ENCODE peak calls at places on chromosomes 5 and 9, in four cellular contexts. V is heart right ventricle, W is RWPE1, D is dorsolateral prefrontal cortex. K is an unnamed sample.

GRCh38 chr9:129584136-129584535 is 36.8 kb downstream of the C9orf50 start:
- DNase-seq in V (peak), W (peak), D (peak), K (no peak)

GRCh38 chr9:96726946-96727345 is 50.9 kb downstream of the ZNF510 start:
- DNase-seq in V (no peak), W (no peak), D (no peak), K (no peak)

GRCh38 chr9:99474186-99474585 is 252.1 kb downstream of the SEC61B start:
- DNase-seq in V (peak), W (no peak), D (peak), K (no peak)

GRCh38 chr9:112380102-112380581 is at the start of gene HSDL2:
- DNase-seq in V (peak), W (peak), D (no peak), K (no peak)

GRCh38 chr5:39080597-39081204 is 6.5 kb upstream of the RICTOR start:
- DNase-seq in V (peak), W (no peak), D (no peak), K (no peak)

GRCh38 chr9:126301985-126302603 is 24.5 kb upstream of the MVB12B start:
- DNase-seq in V (peak), W (peak), D (peak), K (peak)

GRCh38 chr5:40606077-40606765 is 73.5 kb upstream of the PTGER4 start:
- DNase-seq in V (no peak), W (no peak), D (no peak), K (no peak)

GRCh38 chr5:62494772-62495171 is 82.2 kb downstream of the IPO11 start:
- DNase-seq in V (no peak), W (no peak), D (no peak), K (no peak)

GRCh38 chr9:19440376-19440775 is 31.6 kb downstream of the ACER2 start:
- DNase-seq in V (no peak), W (no peak), D (no peak), K (no peak)

GRCh38 chr5:138575194-138576015 is at the start of gene HSPA9:
- DNase-seq in V (peak), W (peak), D (peak), K (peak)

DNA sequence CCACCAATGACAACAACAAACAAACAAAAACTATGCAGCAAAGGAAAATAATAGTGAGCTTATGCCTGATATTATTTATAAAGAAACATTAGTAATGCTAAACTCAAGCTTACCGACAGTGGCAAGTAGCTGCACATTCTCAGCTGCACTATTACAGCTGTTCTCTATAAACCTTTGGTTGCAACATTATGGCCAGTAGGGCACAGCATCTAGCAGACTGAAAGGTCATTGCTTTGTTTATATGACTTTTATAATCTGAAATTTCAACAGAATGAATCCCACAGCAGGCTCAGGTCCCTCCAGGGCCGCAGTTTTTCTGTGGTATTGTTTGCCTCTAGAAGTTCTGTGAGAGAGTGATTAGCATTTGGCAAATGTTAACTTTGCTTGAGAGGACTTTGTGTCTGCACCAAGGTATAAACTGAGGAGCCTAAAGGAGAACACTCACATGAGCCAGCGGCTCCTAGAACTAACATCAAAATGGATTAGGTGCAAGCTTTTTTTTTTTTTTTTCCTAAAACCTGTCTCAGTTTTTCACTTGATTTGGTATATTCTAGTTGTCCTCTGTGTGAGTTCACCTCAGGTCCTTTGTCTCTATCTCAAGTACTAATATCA is 58.3 kb downstream of the IZUMO3 start:
- DNase-seq in V (no peak), W (no peak), D (no peak), K (no peak)
- H3K27ac ChIP-seq in V (no peak), W (no peak), D (no peak), K (no peak)

DNA sequence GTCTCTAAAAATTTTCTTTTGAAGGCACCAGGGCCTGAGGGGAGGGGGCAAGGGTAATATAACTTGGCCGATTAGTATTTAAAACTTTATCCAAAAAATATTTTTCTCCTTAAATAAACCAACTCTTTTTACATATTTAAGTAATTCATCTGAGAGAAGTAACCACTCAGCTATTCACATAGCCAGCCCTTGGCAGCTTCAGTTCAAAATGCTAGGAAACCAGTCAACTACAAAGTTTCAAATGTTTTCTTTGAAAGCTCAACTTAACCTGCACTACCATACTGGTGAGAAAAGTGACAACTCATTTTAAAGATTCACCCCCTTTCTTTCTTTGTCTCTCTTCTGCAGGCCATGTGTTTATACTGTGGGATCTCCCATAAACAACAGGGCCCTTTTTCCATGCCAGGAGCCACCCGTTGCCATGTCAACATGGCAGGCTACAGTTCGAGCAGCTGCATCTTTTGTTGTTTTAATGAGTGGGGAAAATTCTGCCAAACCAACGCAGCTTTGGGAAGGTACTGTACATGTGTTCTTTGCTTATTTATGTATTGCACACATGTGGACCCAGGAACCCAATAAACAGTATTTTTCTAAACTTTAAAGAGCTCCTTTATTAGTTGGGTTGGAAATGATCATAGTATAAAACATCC is 46.3 kb downstream of the AOPEP start:
- DNase-seq in V (no peak), W (no peak), D (peak), K (peak)
- H3K27ac ChIP-seq in V (no peak), W (no peak), D (peak), K (peak)

GRCh38 chr5:57174850-57175525 is 1.1 kb downstream of the GPBP1 start:
- DNase-seq in V (no peak), W (peak), D (no peak), K (no peak)

GRCh38 chr5:57175586-57175985 is 1.7 kb downstream of the GPBP1 start:
- DNase-seq in V (no peak), W (peak), D (no peak), K (no peak)

GRCh38 chr5:57173318-57174127 is at the start of gene GPBP1:
- DNase-seq in V (peak), W (peak), D (peak), K (peak)

GRCh38 chr5:57173026-57173317 is 887 bp upstream of the GPBP1 start:
- DNase-seq in V (peak), W (no peak), D (no peak), K (peak)

GRCh38 chr5:57174128-57174849 is 430 bp downstream of the GPBP1 start:
- DNase-seq in V (no peak), W (peak), D (no peak), K (peak)
- H3K27ac ChIP-seq in V (peak), W (peak), D (peak), K (peak)

GRCh38 chr5:142722146-142722545 is 36.3 kb upstream of the FGF1 start:
- DNase-seq in V (no peak), W (no peak), D (no peak), K (no peak)

GRCh38 chr5:142722896-142723295 is 37.0 kb upstream of the FGF1 start:
- DNase-seq in V (no peak), W (no peak), D (no peak), K (peak)

GRCh38 chr5:142725231-142726187 is 39.6 kb upstream of the FGF1 start:
- DNase-seq in V (no peak), W (no peak), D (no peak), K (peak)

GRCh38 chr5:142726188-142726731 is 40.4 kb upstream of the FGF1 start:
- DNase-seq in V (no peak), W (peak), D (no peak), K (no peak)

GRCh38 chr5:142724821-142725220 is 38.9 kb upstream of the FGF1 start:
- DNase-seq in V (no peak), W (no peak), D (no peak), K (no peak)
- H3K27ac ChIP-seq in V (no peak), W (peak), D (no peak), K (no peak)